ENCODE peak calls at places on chromosomes 13 and 19, in six cellular contexts. K is fibroblast of pulmonary artery, G is A673, D is NCI-H1694 treated with DMSO at 0.1 percent for 48 hours, C is NCI-H1105 treated with DMSO at 0.1 percent for 48 hours, S is DMS153. F is an unnamed sample.

GRCh38 chr19:16367269-16367683 is 42.6 kb downstream of the KLF2 start:
- DNase-seq in K (no peak), G (no peak), D (no peak), C (no peak), S (no peak), F (no peak)

GRCh38 chr13:101217086-101217485 is 199.2 kb downstream of the NALCN start:
- DNase-seq in K (no peak), G (no peak), D (no peak), C (no peak), S (no peak), F (no peak)

GRCh38 chr13:28541966-28542365 is 47.0 kb upstream of the FLT1 start:
- DNase-seq in K (peak), G (no peak), D (no peak), C (peak), S (no peak), F (no peak)

GRCh38 chr19:46602392-46603194 is 1.5 kb downstream of the CALM3 start:
- DNase-seq in K (no peak), G (no peak), D (no peak), C (no peak), S (no peak), F (no peak)

GRCh38 chr19:13884726-13885591 is 8.0 kb downstream of the NANOS3 start:
- DNase-seq in K (no peak), G (no peak), D (no peak), C (peak), S (peak), F (no peak)

GRCh38 chr13:28817204-28817603 is 2.9 kb upstream of the MTUS2 start:
- DNase-seq in K (no peak), G (no peak), D (no peak), C (no peak), S (no peak), F (no peak)

GRCh38 chr13:106348032-106348431 is 187.4 kb downstream of the EFNB2 start:
- DNase-seq in K (peak), G (no peak), D (no peak), C (peak), S (no peak), F (no peak)

GRCh38 chr13:52161193-52161646 is 1.8 kb upstream of the NEK3 start:
- DNase-seq in K (no peak), G (no peak), D (no peak), C (no peak), S (no peak), F (no peak)

GRCh38 chr19:30593358-30593757 is 221.2 kb downstream of the ZNF536 start:
- DNase-seq in K (no peak), G (no peak), D (no peak), C (no peak), S (no peak), F (no peak)

GRCh38 chr19:48731452-48731851 is 9.0 kb downstream of the RASIP1 start:
- DNase-seq in K (no peak), G (no peak), D (no peak), C (no peak), S (no peak), F (no peak)

GRCh38 chr19:6807291-6807690 is 34.8 kb downstream of the VAV1 start:
- DNase-seq in K (no peak), G (no peak), D (no peak), C (no peak), S (no peak), F (no peak)

GRCh38 chr19:14051980-14052379 is 9.9 kb downstream of the PALM3 start:
- DNase-seq in K (no peak), G (no peak), D (no peak), C (no peak), S (no peak), F (no peak)

GRCh38 chr13:76868451-76868850 is 17.8 kb downstream of the KCTD12 start:
- DNase-seq in K (no peak), G (no peak), D (peak), C (no peak), S (no peak), F (no peak)